ENCODE peak calls at places on chromosomes 1 and 21, in four cellular contexts. One of them, this sample, is unnamed. For H3K4me1, the result is how much of the 10 kb centered on the place peaks cover.

GRCh38 chr1:94970783-94971182 is 43.9 kb upstream of the CNN3 start:
- DNase-seq in GM12878: no peak
- DNase-seq in neuronal stem cell: no peak
- DNase-seq in CD8-positive, alpha-beta T cell: no peak
- DNase-seq in this sample: no peak

GRCh38 chr21:33540711-33541104 is 1.2 kb downstream of the GART start:
- DNase-seq in GM12878: no peak
- DNase-seq in neuronal stem cell: no peak
- DNase-seq in CD8-positive, alpha-beta T cell: no peak
- DNase-seq in this sample: no peak

GRCh38 chr21:42931560-42932235 is 6.3 kb upstream of the ERVH48-1 start:
- DNase-seq in GM12878: no peak
- DNase-seq in neuronal stem cell: no peak
- DNase-seq in CD8-positive, alpha-beta T cell: no peak
- DNase-seq in this sample: no peak

GRCh38 chr1:234861761-234862160 is 251.8 kb upstream of the IRF2BP2 start:
- DNase-seq in CD8-positive, alpha-beta T cell: no peak
- DNase-seq in neuronal stem cell: no peak
- DNase-seq in GM12878: no peak
- DNase-seq in this sample: no peak

GRCh38 chr21:31545036-31545435 is 114.5 kb upstream of the SOD1 start:
- DNase-seq in CD8-positive, alpha-beta T cell: no peak
- DNase-seq in GM12878: no peak
- DNase-seq in neuronal stem cell: no peak
- DNase-seq in this sample: no peak

GRCh38 chr1:89670168-89670567 is 37.2 kb downstream of the LRRC8C start:
- DNase-seq in GM12878: peak
- DNase-seq in neuronal stem cell: no peak
- DNase-seq in CD8-positive, alpha-beta T cell: no peak
- DNase-seq in this sample: no peak

GRCh38 chr1:116679091-116679827 is 11.7 kb upstream of the IGSF3 start:
- DNase-seq in CD8-positive, alpha-beta T cell: no peak
- DNase-seq in GM12878: no peak
- DNase-seq in neuronal stem cell: no peak
- DNase-seq in this sample: no peak

GRCh38 chr1:145828368-145829016 is 4.5 kb downstream of the POLR3C start:
- DNase-seq in CD8-positive, alpha-beta T cell: no peak
- DNase-seq in GM12878: no peak
- DNase-seq in neuronal stem cell: no peak
- DNase-seq in this sample: no peak

GRCh38 chr1:206144605-206145004 is 27.4 kb upstream of the AVPR1B start:
- DNase-seq in neuronal stem cell: no peak
- DNase-seq in CD8-positive, alpha-beta T cell: no peak
- DNase-seq in GM12878: no peak
- DNase-seq in this sample: no peak

GRCh38 chr1:217040696-217041095 is 317.5 kb upstream of the ESRRG start:
- DNase-seq in CD8-positive, alpha-beta T cell: no peak
- DNase-seq in GM12878: no peak
- DNase-seq in neuronal stem cell: no peak
- DNase-seq in this sample: no peak

GRCh38 chr1:242784807-242785206 is 260.3 kb upstream of the PLD5 start:
- DNase-seq in GM12878: no peak
- DNase-seq in CD8-positive, alpha-beta T cell: no peak
- DNase-seq in neuronal stem cell: no peak
- DNase-seq in this sample: no peak

GRCh38 chr1:71350805-71351204 is 270.0 kb upstream of the ZRANB2 start:
- DNase-seq in GM12878: no peak
- DNase-seq in neuronal stem cell: no peak
- DNase-seq in CD8-positive, alpha-beta T cell: no peak
- DNase-seq in this sample: no peak

GRCh38 chr1:28718601-28719331 is 18.0 kb upstream of the YTHDF2 start:
- DNase-seq in neuronal stem cell: no peak
- DNase-seq in GM12878: no peak
- DNase-seq in CD8-positive, alpha-beta T cell: no peak
- DNase-seq in this sample: no peak

GRCh38 chr1:179809506-179810366 is 66.6 kb downstream of the FAM163A start:
- DNase-seq in GM12878: peak
- DNase-seq in neuronal stem cell: peak
- DNase-seq in CD8-positive, alpha-beta T cell: peak
- DNase-seq in this sample: peak

GRCh38 chr1:70051926-70052325 is 153.5 kb downstream of the LRRC40 start:
- DNase-seq in neuronal stem cell: no peak
- DNase-seq in GM12878: no peak
- DNase-seq in CD8-positive, alpha-beta T cell: no peak
- DNase-seq in this sample: no peak

GRCh38 chr1:24901791-24902470 is 28.1 kb downstream of the RUNX3 start:
- DNase-seq in neuronal stem cell: no peak
- DNase-seq in CD8-positive, alpha-beta T cell: peak
- DNase-seq in GM12878: no peak
- DNase-seq in this sample: peak

GRCh38 chr1:8378202-8378601 is 60.3 kb downstream of the SLC45A1 start:
- DNase-seq in CD8-positive, alpha-beta T cell: no peak
- DNase-seq in GM12878: no peak
- DNase-seq in neuronal stem cell: no peak
- DNase-seq in this sample: no peak

GRCh38 chr1:212791261-212791675 is 309 bp downstream of the NSL1 start:
- DNase-seq in neuronal stem cell: no peak
- DNase-seq in GM12878: no peak
- DNase-seq in CD8-positive, alpha-beta T cell: no peak
- DNase-seq in this sample: no peak

DNA sequence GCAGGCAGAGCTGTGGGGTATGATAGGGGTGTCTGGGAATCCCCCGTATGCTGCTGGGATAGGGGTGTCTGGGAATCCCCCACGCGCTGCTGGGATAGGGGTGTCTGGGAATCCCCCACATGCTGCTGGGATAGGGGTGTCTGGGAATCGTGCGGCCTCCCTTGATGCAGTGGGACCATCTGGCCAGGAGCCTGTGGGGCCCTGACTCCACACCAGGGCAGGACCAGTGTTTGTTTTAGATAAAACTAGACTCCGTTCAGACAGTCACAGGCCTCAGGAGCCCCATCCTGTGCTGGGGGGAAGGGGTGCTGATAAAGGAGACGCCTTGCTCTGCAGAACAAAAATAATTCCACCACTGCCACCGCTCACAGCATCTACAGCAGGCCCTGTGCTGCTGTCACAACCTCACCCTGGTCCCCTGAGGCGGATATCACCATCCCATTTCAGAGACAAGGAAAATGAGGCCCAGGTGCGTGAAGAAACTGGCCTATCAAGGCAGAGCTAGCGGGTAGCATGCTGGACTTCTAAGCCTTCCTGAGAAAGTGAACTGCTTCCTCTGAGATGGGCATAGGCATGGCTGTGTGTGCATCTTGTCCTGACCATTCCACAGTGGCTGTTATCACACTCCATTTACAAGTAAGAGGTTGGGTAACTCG is 24.0 kb downstream of the ECE1 start:
- DNase-seq in GM12878: no peak
- DNase-seq in CD8-positive, alpha-beta T cell: no peak
- DNase-seq in neuronal stem cell: no peak
- DNase-seq in this sample: no peak
- H3K4me1 ChIP-seq in GM12878: under half
- H3K4me1 ChIP-seq in CD8-positive, alpha-beta T cell: under half
- H3K4me1 ChIP-seq in neuronal stem cell: under half
- H3K4me1 ChIP-seq in this sample: under half

DNA sequence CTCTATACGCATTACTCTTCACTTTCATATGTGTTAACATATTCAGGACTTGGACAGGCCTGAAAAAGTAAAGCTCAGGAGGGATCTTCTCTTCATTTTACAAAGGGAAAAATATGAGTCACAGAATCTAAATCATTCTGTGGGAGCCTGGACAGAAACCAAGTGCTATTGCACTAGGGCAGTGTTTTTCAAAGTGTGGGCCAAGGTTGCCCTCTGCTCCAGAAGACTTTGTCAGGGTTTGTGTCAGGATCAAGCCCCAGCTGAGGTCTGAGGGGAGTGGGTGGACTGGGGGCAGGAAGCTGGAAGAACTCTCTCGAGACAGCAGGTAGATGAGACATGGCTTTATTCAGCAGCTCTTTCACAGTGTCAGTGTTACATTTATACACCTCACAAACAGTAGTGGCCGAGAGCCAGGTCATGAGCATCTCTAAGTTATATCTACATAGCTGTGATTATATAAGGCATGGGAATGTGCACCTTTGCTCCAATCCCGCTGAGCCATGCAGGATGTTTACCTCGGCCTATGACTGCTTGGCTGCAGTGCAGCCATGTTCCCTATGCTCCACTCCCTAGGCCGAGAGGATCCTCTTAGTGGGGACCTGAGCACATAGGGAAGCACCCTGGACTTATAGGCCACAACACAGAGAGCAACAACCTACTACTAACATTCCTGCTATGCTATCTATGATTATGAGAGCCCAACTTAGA is 114.2 kb downstream of the GDAP2 start:
- DNase-seq in neuronal stem cell: no peak
- DNase-seq in CD8-positive, alpha-beta T cell: no peak
- DNase-seq in GM12878: no peak
- DNase-seq in this sample: no peak
- H3K4me1 ChIP-seq in neuronal stem cell: under half
- H3K4me1 ChIP-seq in CD8-positive, alpha-beta T cell: under half
- H3K4me1 ChIP-seq in GM12878: under half
- H3K4me1 ChIP-seq in this sample: under half

DNA sequence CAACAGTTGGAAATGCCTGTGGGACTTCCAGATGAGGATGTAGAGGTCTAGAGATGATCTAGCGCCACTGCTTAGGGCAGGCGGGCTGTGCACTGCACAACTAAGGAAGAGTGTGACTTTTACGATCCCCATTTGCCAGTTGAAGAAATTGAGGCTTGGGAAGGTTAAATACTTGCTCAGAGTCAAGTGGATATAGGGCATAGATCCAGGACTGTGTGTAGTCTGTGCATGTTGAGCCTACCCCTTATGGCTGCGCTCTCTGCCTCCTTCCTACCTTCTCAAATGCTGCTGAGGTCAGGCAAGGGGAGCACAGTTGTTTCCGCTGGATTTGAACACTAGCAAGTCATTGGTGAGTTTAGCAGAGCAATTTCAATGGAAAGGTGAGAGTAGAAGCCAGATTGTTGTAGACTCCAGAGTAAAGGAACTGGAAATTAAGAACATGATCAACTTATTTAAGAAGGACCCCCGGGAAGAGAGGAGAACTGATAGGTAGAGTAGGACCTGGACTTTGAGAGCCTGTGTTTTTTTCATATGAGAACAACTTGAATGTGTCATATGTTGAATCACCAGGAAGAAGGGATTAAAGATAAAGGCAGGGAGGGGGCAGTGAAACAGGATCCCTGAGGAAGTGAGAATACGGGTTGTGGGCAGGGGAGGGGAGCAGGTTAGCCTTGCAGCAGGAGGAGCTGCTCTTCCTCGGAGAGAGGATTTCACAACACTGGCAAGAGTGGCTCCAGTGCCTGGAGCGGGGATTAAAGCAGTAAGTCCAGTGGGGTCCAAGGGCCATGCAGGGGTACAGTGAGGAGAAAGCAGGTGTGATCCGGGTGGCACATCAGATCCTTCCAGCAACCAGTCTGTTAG is 2.7 kb downstream of the CAPN2 start:
- DNase-seq in GM12878: no peak
- DNase-seq in CD8-positive, alpha-beta T cell: no peak
- DNase-seq in neuronal stem cell: no peak
- DNase-seq in this sample: no peak
- H3K4me1 ChIP-seq in GM12878: under half
- H3K4me1 ChIP-seq in CD8-positive, alpha-beta T cell: half or more
- H3K4me1 ChIP-seq in neuronal stem cell: under half
- H3K4me1 ChIP-seq in this sample: half or more

DNA sequence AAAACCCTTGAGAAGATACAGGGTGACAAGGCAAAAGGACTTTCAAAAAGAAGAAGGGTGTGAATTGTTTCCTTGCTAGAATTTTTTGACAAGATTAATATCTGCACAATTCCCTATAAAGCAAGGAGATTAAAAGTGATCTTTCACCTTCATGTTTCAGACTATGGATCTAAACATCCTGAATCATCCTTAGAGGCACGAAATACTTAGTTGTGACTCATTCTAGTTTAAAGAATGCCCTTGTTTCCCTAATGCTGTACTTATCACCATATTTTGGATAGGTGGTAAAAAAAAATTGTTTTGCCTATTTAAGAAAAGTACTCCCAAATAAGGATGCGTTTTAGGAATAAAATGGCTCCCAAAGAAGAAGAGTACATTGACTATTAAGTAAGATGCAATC is 415.1 kb downstream of the LRRIQ3 start:
- DNase-seq in CD8-positive, alpha-beta T cell: no peak
- DNase-seq in neuronal stem cell: no peak
- DNase-seq in GM12878: no peak
- DNase-seq in this sample: no peak
- H3K4me1 ChIP-seq in CD8-positive, alpha-beta T cell: under half
- H3K4me1 ChIP-seq in neuronal stem cell: under half
- H3K4me1 ChIP-seq in GM12878: under half
- H3K4me1 ChIP-seq in this sample: under half